ENCODE peak calls at places on chromosomes 13 and 19, in ten cellular contexts. Z is esophagus muscularis mucosa, U is Peyer's patch, E is body of pancreas, H is thyroid gland, K is stomach, I is esophagus squamous epithelium, X is transverse colon, L is adrenal gland, V is A549. R is an unnamed sample.

GRCh38 chr19:38006361-38007045 is 99.5 kb downstream of the SIPA1L3 start:
- DNase-seq in Z (no peak), U (no peak), E (no peak), H (peak; percentile 41), K (no peak), I (no peak), X (no peak), L (no peak), V (no peak), R (no peak)

GRCh38 chr13:94968040-94968756 is 255.9 kb upstream of the SOX21 start:
- DNase-seq in Z (no peak), U (no peak), E (no peak), H (no peak), K (no peak), I (no peak), X (no peak), L (no peak), V (peak; percentile 62), R (no peak)

GRCh38 chr13:37646531-37646930 is 48.0 kb upstream of the POSTN start:
- DNase-seq in Z (no peak), U (no peak), E (no peak), H (no peak), K (no peak), I (no peak), X (no peak), L (no peak), V (no peak), R (no peak)

GRCh38 chr19:53903055-53903680 is 5.9 kb upstream of the CACNG7 start:
- DNase-seq in Z (no peak), U (no peak), E (no peak), H (peak; percentile 38), K (no peak), I (no peak), X (no peak), L (peak; percentile 32), V (no peak), R (no peak)

GRCh38 chr13:74206061-74206561 is 71.9 kb upstream of the KLF12 start:
- DNase-seq in Z (no peak), U (no peak), E (no peak), H (no peak), K (no peak), I (no peak), X (no peak), L (no peak), V (no peak), R (no peak)

GRCh38 chr19:34208485-34208884 is 36.2 kb downstream of the LSM14A start:
- DNase-seq in Z (no peak), U (no peak), E (no peak), H (no peak), K (no peak), I (no peak), X (no peak), L (no peak), V (no peak), R (no peak)

GRCh38 chr13:78806457-78806856 is 147.5 kb upstream of the OBI1 start:
- DNase-seq in Z (no peak), U (no peak), E (no peak), H (no peak), K (no peak), I (no peak), X (no peak), L (no peak), V (peak; percentile 1), R (no peak)

GRCh38 chr19:51111606-51112005 is 3.4 kb upstream of the CTU1 start:
- DNase-seq in Z (no peak), U (no peak), E (no peak), H (no peak), K (no peak), I (no peak), X (no peak), L (no peak), V (peak; percentile 64), R (no peak)

GRCh38 chr19:55461974-55462628 is 659 bp upstream of the ISOC2 start:
- DNase-seq in Z (no peak), U (no peak), E (no peak), H (no peak), K (no peak), I (no peak), X (no peak), L (no peak), V (no peak), R (no peak)

GRCh38 chr13:50889317-50889716 is 20.3 kb upstream of the RNASEH2B start:
- DNase-seq in Z (no peak), U (no peak), E (no peak), H (no peak), K (no peak), I (no peak), X (no peak), L (no peak), V (no peak), R (no peak)

GRCh38 chr13:50892162-50892944 is 17.2 kb upstream of the RNASEH2B start:
- DNase-seq in Z (no peak), U (no peak), E (no peak), H (no peak), K (no peak), I (no peak), X (peak; percentile 40), L (no peak), V (no peak), R (no peak)

GRCh38 chr13:50894042-50894441 is 15.5 kb upstream of the RNASEH2B start:
- DNase-seq in Z (no peak), U (no peak), E (no peak), H (no peak), K (no peak), I (no peak), X (no peak), L (no peak), V (no peak), R (no peak)

GRCh38 chr13:50893211-50893852 is 16.3 kb upstream of the RNASEH2B start:
- DNase-seq in Z (no peak), U (no peak), E (no peak), H (no peak), K (no peak), I (no peak), X (no peak), L (no peak), V (no peak), R (no peak)

GRCh38 chr13:50891206-50891605 is 18.4 kb upstream of the RNASEH2B start:
- DNase-seq in Z (no peak), U (no peak), E (no peak), H (no peak), K (no peak), I (no peak), X (no peak), L (no peak), V (no peak), R (no peak)
- H3K4me1 ChIP-seq in Z (peaks cover 17% of the 10 kb centered on the region), U (peaks cover 12% of the 10 kb centered on the region), E (no peaks in the 10 kb centered on the region), H (peaks cover 5% of the 10 kb centered on the region), K (peaks cover 9% of the 10 kb centered on the region), I (peaks cover 5% of the 10 kb centered on the region), X (peaks cover 3% of the 10 kb centered on the region), L (no peaks in the 10 kb centered on the region), V (no peaks in the 10 kb centered on the region), R (no peaks in the 10 kb centered on the region)

GRCh38 chr19:12198136-12198535 is 35.2 kb downstream of the ZNF136 start:
- DNase-seq in Z (no peak), U (no peak), E (no peak), H (no peak), K (no peak), I (no peak), X (no peak), L (no peak), V (no peak), R (no peak)

GRCh38 chr19:12200020-12200419 is 37.1 kb downstream of the ZNF136 start:
- DNase-seq in Z (no peak), U (no peak), E (no peak), H (peak; percentile 58), K (no peak), I (no peak), X (no peak), L (no peak), V (no peak), R (no peak)

GRCh38 chr19:12208221-12208620 is 45.3 kb downstream of the ZNF136 start:
- DNase-seq in Z (no peak), U (no peak), E (no peak), H (no peak), K (no peak), I (no peak), X (no peak), L (no peak), V (no peak), R (no peak)

GRCh38 chr19:12205296-12205695 is 42.4 kb downstream of the ZNF136 start:
- DNase-seq in Z (no peak), U (no peak), E (no peak), H (no peak), K (no peak), I (no peak), X (no peak), L (no peak), V (no peak), R (no peak)

GRCh38 chr19:12202250-12202649 is 39.4 kb downstream of the ZNF136 start:
- DNase-seq in Z (no peak), U (peak; percentile 60), E (peak; percentile 25), H (peak; percentile 45), K (peak; percentile 66), I (no peak), X (peak; percentile 64), L (no peak), V (no peak), R (no peak)
- TF ChIP-seq POLR2A in Z (no peak), U (no peak), E (no peak), H (no peak), K (no peak), I (no peak), X (no peak), L (no peak), V (no peak), R (no peak)

GRCh38 chr13:25169356-25169755 is 2.7 kb downstream of the AMER2 start:
- DNase-seq in Z (peak; percentile 78), U (no peak), E (no peak), H (no peak), K (no peak), I (no peak), X (no peak), L (no peak), V (no peak), R (no peak)
- H3K27ac ChIP-seq in Z (no peak overlapping the region), U (no peak overlapping the region), E (no peak overlapping the region), H (no peak overlapping the region), K (no peak overlapping the region), I (no peak overlapping the region), X (no peak overlapping the region), L (no peak overlapping the region), V (no peak overlapping the region), R (no peak overlapping the region)

DNA sequence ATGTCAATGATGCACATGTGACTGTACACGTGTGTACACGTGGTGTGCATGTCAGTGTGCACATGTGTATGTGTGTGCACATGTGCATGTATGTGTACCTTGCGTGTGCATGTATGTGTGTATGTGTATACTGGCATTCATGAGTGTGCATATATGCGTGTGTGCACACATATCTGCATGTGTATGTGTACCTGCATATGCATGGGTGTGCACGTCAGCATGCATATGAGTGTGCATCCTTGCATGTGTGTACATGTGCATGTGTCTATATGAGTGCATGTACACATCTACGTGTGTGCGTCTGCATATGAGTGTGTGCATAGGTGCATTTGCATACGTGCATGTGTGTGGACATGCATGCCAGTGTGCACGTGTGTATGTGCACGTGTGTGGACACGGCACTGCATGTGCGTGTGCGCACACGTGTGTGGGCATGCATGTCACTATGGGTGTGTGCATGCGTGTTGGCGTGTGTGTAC is 48.5 kb downstream of the GADD45B start:
- DNase-seq in Z (no peak), U (no peak), E (no peak), H (no peak), K (no peak), I (no peak), X (no peak), L (no peak), V (no peak), R (no peak)
- H3K4me1 ChIP-seq in Z (peaks cover 31% of the 10 kb centered on the region), U (peaks cover 17% of the 10 kb centered on the region), E (no peaks in the 10 kb centered on the region), H (peaks cover 4% of the 10 kb centered on the region), K (peaks cover 23% of the 10 kb centered on the region), I (peaks cover 48% of the 10 kb centered on the region), X (peaks cover 8% of the 10 kb centered on the region), L (no peaks in the 10 kb centered on the region), V (peaks cover 46% of the 10 kb centered on the region), R (peaks cover 5% of the 10 kb centered on the region)